ENCODE peak calls at places on chromosomes 6 and 20, in six cellular contexts. V is progenitor cell of endocrine pancreas, M is neural crest cell, K is AG10803, U is GM10248, I is cardiac muscle cell. R is an unnamed sample.

GRCh38 chr6:150058986-150059385 is 9.9 kb downstream of the ULBP3 start:
- DNase-seq in I (no peak), K (no peak), U (no peak), M (no peak), V (no peak), R (no peak)

GRCh38 chr6:148422085-148422484 is 79.4 kb downstream of the SASH1 start:
- DNase-seq in I (no peak), U (no peak), M (no peak), V (no peak), K (no peak), R (no peak)

GRCh38 chr6:20873425-20874190 is 339.4 kb downstream of the CDKAL1 start:
- DNase-seq in I (peak; percentile 37), U (no peak), M (no peak), K (peak; percentile 21), V (no peak), R (no peak)

GRCh38 chr6:112307707-112308106 is 39.4 kb upstream of the RFPL4B start:
- DNase-seq in K (no peak), I (no peak), V (no peak), M (no peak), U (peak; percentile 69), R (peak; percentile 70)

GRCh38 chr6:156988276-156989158 is 211.3 kb downstream of the ARID1B start:
- DNase-seq in I (peak; percentile 26), V (no peak), U (peak; percentile 53), M (no peak), K (no peak), R (peak; percentile 34)

GRCh38 chr6:43742285-43742684 is 27.7 kb upstream of the VEGFA start:
- DNase-seq in K (no peak), I (no peak), V (no peak), U (no peak), M (no peak), R (no peak)

GRCh38 chr20:18684775-18685174 is 96.9 kb downstream of the DTD1 start:
- DNase-seq in K (no peak), M (no peak), I (no peak), U (no peak), V (no peak), R (no peak)

GRCh38 chr20:30593572-30593971 is 663.9 kb upstream of the DEFB115 start:
- DNase-seq in M (no peak), V (no peak), I (no peak), K (no peak), U (no peak), R (no peak)

GRCh38 chr6:121443953-121444590 is 8.6 kb downstream of the GJA1 start:
- DNase-seq in K (peak; percentile 17), V (no peak), M (no peak), I (no peak), U (no peak), R (no peak)

GRCh38 chr20:44019638-44020335 is 105.1 kb downstream of the TOX2 start:
- DNase-seq in V (no peak), M (no peak), U (no peak), K (peak; percentile 13), I (no peak), R (no peak)

GRCh38 chr20:16703570-16703969 is 26.3 kb upstream of the SNRPB2 start:
- DNase-seq in V (no peak), I (no peak), K (no peak), U (no peak), M (no peak), R (no peak)

GRCh38 chr6:46234700-46235099 is 63.9 kb upstream of the ENPP5 start:
- DNase-seq in U (no peak), I (no peak), V (no peak), M (no peak), K (no peak), R (no peak)

GRCh38 chr6:115891111-115891669 is 169.5 kb downstream of the FRK start:
- DNase-seq in M (no peak), V (no peak), U (peak; percentile 48), I (no peak), K (peak; percentile 39), R (peak; percentile 71)

GRCh38 chr20:62892348-62893304 is 31.0 kb upstream of the TCFL5 start:
- DNase-seq in K (no peak), I (no peak), U (no peak), V (no peak), M (no peak), R (no peak)

GRCh38 chr20:35174458-35175216 is 2.8 kb downstream of the PROCR start:
- DNase-seq in K (no peak), U (peak; percentile 10), M (no peak), I (no peak), V (no peak), R (no peak)

GRCh38 chr6:168616807-168617756 is 176.1 kb downstream of the SMOC2 start:
- DNase-seq in M (no peak), U (no peak), V (no peak), I (no peak), K (no peak), R (no peak)

GRCh38 chr6:73565767-73566485 is 45.1 kb upstream of the EEF1A1 start:
- DNase-seq in K (peak; percentile 64), I (peak; percentile 61), V (no peak), M (no peak), U (no peak), R (no peak)

GRCh38 chr6:6793388-6794250 is 205.1 kb downstream of the LY86 start:
- DNase-seq in K (no peak), M (no peak), I (no peak), V (no peak), U (no peak), R (no peak)

GRCh38 chr20:25238319-25239037 is 9.4 kb upstream of the PYGB start:
- DNase-seq in I (no peak), M (no peak), U (no peak), K (peak; percentile 55), V (no peak), R (no peak)

GRCh38 chr6:24140572-24140971 is 14.6 kb downstream of the NRSN1 start:
- DNase-seq in I (no peak), V (no peak), U (no peak), K (no peak), M (no peak), R (no peak)

GRCh38 chr20:49865559-49865958 is 49.8 kb downstream of the SPATA2 start:
- DNase-seq in U (no peak), K (peak; percentile 86), M (no peak), V (no peak), I (no peak), R (no peak)

GRCh38 chr20:58706975-58707681 is 14.5 kb downstream of the NPEPL1 start:
- DNase-seq in V (no peak), M (no peak), U (no peak), I (no peak), K (no peak), R (no peak)

GRCh38 chr6:104325341-104326172 is 534.2 kb downstream of the HACE1 start:
- DNase-seq in M (peak; percentile 23), U (peak; percentile 15), I (peak; percentile 30), V (no peak), K (peak; percentile 11), R (peak; percentile 12)

DNA sequence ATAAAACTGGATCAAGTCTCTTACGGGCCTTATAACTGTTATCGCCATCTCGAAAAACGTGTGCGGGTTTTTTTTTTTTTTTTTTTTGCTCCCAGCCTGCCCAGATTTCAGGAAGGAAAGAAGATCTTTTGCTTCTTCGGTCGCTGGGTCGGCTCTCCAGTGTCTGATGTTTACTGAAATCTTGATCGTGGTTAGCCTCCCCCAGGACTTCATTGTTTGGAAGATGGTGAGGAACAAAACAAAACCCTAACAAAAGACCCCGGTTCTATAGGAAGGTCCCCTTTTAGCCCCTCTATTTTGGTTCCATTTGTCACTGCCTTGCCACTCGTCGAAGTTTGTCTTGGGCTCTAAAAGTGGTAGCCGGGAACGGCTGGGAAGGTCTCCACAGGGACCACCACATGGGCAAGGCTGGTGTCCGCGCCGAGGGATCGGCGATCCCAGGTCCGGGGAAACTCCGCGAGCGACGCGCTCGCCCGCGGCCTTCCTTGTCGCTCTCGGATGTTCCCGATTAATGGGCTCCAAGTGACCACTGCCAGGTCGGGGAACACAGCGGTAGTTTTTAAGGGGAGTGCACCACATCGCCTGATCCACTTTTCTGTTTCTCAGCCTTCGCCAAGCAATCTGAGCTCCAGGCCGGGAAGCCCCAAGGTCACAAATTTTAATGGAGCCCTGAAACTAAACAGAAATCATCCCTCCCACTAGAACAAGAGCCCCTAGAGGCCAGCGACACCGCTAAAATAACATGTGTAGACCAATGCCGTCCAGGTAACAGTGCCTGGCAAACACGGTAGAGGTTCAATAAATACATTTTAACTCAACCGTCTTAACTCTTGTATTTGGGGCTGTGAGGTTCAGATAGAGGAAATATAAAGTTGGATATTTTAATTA is 27.0 kb downstream of the TRIM27 start:
- DNase-seq in M (peak; percentile 55), K (peak; percentile 53), V (peak; percentile 45), U (peak; percentile 63), I (peak; percentile 74), R (peak; percentile 51)
- TF ChIP-seq CTCF in M (peak; percentile 54), K (peak; percentile 47), V (peak; percentile 49), U (peak; percentile 5), I (no peak), R (peak; percentile 17)

DNA sequence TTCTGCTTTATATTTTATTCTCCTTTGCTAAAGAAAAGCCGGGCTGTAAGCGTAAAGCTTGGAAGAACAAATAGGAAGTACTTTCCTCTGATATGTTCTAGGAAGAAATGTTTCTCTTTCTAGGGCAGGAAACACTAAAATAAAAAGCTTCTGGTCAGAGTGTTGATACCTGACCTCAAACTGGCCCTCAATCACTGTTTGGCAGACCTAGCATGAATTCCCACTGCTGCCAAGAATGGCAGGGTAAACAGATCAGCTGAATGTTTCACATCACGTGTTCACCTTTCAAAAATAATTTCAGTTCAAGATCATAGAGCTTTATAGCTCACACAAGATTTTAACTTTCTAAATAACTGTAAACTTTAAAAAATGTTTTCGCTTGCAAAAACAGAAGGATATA is 2.9 kb downstream of the MPC1 start:
- DNase-seq in U (no peak), V (no peak), M (no peak), I (no peak), K (no peak), R (no peak)
- TF ChIP-seq CTCF in U (no peak), V (no peak), M (no peak), I (no peak), K (no peak), R (no peak)

DNA sequence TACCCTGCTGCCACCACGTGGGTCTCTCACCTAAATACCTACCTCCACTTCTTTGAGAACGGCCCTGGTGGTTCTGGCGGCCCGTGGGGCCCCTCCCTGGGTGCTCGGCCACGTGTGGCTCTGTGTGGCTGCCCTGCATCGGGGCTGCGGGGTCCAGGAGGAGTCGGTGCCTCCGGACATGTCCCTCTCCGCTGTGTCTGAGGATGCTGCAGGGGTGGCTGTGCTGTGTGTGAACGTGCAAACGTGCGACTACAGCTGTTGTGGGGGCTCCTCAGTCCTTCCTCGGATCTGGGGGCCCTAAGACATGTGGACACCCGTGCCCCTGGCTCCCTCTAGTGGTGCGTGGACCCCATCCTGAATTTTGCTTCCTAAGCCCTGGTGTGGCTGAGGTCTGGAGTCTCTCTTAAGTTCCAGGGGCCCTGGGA is 691.8 kb downstream of the QKI start:
- DNase-seq in V (no peak), U (peak; percentile 41), I (peak; percentile 50), K (no peak), M (peak; percentile 42), R (no peak)
- TF ChIP-seq CTCF in V (peak; percentile 54), U (no peak), I (peak; percentile 73), K (peak; percentile 40), M (peak; percentile 57), R (peak; percentile 6)

DNA sequence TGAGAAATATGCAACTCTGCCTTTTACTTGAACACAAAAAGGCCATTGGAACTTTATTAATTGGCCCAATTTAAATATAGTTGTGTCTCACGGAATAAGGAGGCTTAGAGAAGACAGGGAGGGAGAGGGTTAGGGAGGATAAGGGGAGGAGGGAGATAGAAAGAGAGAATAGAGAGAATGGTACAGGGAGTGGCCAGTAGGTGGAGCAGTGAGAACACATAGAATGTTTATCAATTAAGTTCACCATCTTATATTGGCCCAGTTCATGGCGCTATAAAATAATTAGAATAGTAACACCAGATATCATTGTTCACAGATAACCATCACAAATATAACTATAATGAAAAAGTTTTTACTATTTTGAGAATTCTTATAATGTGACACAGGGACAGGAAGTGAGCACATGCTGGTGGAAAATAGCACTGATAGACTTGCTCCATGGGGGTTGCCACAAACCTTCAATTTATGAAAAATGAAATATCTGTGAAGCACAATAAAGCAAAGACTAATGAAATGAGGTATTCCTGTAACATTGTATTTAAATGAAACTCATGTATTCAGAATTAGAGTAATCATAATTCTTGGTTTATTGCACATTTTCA is 374.1 kb upstream of the MANEA start:
- DNase-seq in K (no peak), U (peak; percentile 11), I (peak; percentile 56), M (peak; percentile 36), V (no peak), R (peak; percentile 13)
- TF ChIP-seq CTCF in K (peak; percentile 30), U (peak; percentile 48), I (peak; percentile 58), M (peak; percentile 79), V (peak; percentile 71), R (peak; percentile 43)